ENCODE peak calls at places on chromosomes 13 and 19, in eight cellular contexts. A is HT1080; W is central memory CD8-positive, alpha-beta T cell; V is NCI-H1105; M is stimulated activated CD4-positive, alpha-beta T cell treated with anti-CD3 and anti-CD28 coated beads, Interleukin-4, amount 100 ng/mL, for 4 hours; K is NCI-H1436; J is activated T-cell treated with anti-CD3 and anti-CD28 coated beads, Interleukin-2, amount 50 U/mL, for 72 hours; X is cerebellar cortex. S is an unnamed sample.

GRCh38 chr13:100512422-100512821 is 76.2 kb downstream of the GGACT start:
- DNase-seq in K (no peak), V (no peak), M (no peak), A (peak), X (no peak), W (no peak), J (no peak), S (no peak)

GRCh38 chr19:33263325-33264023 is 37.8 kb upstream of the SLC7A10 start:
- DNase-seq in X (no peak), W (no peak), A (no peak), J (no peak), M (no peak), K (no peak), V (no peak), S (no peak)

GRCh38 chr13:31213681-31214289 is 14.0 kb downstream of the B3GLCT start:
- DNase-seq in M (no peak), K (no peak), A (no peak), X (no peak), V (no peak), J (no peak), W (no peak), S (no peak)

GRCh38 chr13:66984241-66984640 is 245.9 kb downstream of the PCDH9 start:
- DNase-seq in A (no peak), M (no peak), J (no peak), V (no peak), X (no peak), K (no peak), W (no peak), S (no peak)

GRCh38 chr13:24308068-24308445 is 1.3 kb upstream of the C1QTNF9 start:
- DNase-seq in A (no peak), W (no peak), M (no peak), V (no peak), J (no peak), K (no peak), X (no peak), S (no peak)

GRCh38 chr19:54252845-54253244 is 4.2 kb downstream of the LILRB5 start:
- DNase-seq in W (no peak), X (no peak), K (no peak), J (no peak), A (no peak), V (no peak), M (no peak), S (no peak)

GRCh38 chr19:441213-441823 is 19.5 kb downstream of the SHC2 start:
- DNase-seq in X (no peak), A (no peak), K (no peak), M (no peak), W (no peak), V (no peak), J (no peak), S (no peak)

GRCh38 chr13:49584771-49585182 is 581 bp downstream of the RCBTB1 start:
- DNase-seq in V (no peak), W (no peak), A (peak), J (no peak), M (no peak), X (peak), K (no peak), S (no peak)

GRCh38 chr13:32989331-32989730 is 26.9 kb upstream of the KL start:
- DNase-seq in K (no peak), M (no peak), J (no peak), V (no peak), A (no peak), W (no peak), X (no peak), S (no peak)

GRCh38 chr19:31334849-31335624 is 14.2 kb downstream of the TSHZ3 start:
- DNase-seq in M (no peak), X (no peak), K (no peak), J (no peak), V (no peak), A (peak), W (no peak), S (no peak)

GRCh38 chr13:26022538-26023292 is 29.1 kb downstream of the SHISA2 start:
- DNase-seq in W (no peak), M (no peak), X (peak), J (no peak), A (peak), V (no peak), K (no peak), S (no peak)

GRCh38 chr13:88908896-88909535 is 1237.8 kb downstream of the SLITRK5 start:
- DNase-seq in J (no peak), K (peak), A (no peak), X (no peak), V (peak), M (no peak), W (no peak), S (no peak)

GRCh38 chr13:73335938-73336337 is 277.1 kb downstream of the KLF5 start:
- DNase-seq in M (no peak), K (no peak), W (no peak), X (no peak), A (no peak), J (no peak), V (no peak), S (no peak)

GRCh38 chr19:8251025-8251472 is 41.9 kb downstream of the CERS4 start:
- DNase-seq in V (no peak), M (no peak), K (no peak), W (no peak), J (no peak), X (peak), A (no peak), S (no peak)

S was measured in immature natural killer cell.